ENCODE peak calls at places on chromosomes 4 and X, in seven cellular contexts. D is tibial artery, F is astrocyte of the cerebellum, C is endodermal cell, W is type B pancreatic cell, V is EL, G is GM23338. U is an unnamed sample.

GRCh38 chr4:64776820-64777219 is 367.6 kb upstream of the TECRL start:
- DNase-seq in G (no peak), C (no peak), V (no peak), W (no peak), F (no peak), D (no peak), U (no peak)

GRCh38 chrX:2516612-2517011 is 15.8 kb upstream of the DHRSX start:
- DNase-seq in D (no peak), W (no peak), G (no peak), F (no peak), C (no peak), V (no peak), U (no peak)

GRCh38 chrX:131762802-131763234 is 218.9 kb downstream of the OR13H1 start:
- DNase-seq in V (peak; percentile 33), W (no peak), C (no peak), F (peak; percentile 68), G (peak; percentile 8), D (no peak), U (peak; percentile 60)

GRCh38 chrX:76796311-76796710 is 368.8 kb downstream of the MAGEE1 start:
- DNase-seq in G (peak; percentile 0), V (no peak), C (no peak), W (no peak), F (no peak), D (no peak), U (peak; percentile 0)

GRCh38 chrX:42714981-42715688 is 62.8 kb downstream of the PPP1R2C start:
- DNase-seq in D (peak; percentile 69), F (peak; percentile 26), G (peak; percentile 70), C (peak; percentile 91), V (no peak), W (no peak), U (no peak)

GRCh38 chr4:81806485-81806884 is 334.8 kb upstream of the RASGEF1B start:
- DNase-seq in G (no peak), C (no peak), D (no peak), F (no peak), W (no peak), V (no peak), U (no peak)

GRCh38 chr4:33340168-33340567 is 2620.0 kb downstream of the PCDH7 start:
- DNase-seq in F (no peak), V (no peak), G (no peak), D (no peak), W (no peak), C (no peak), U (no peak)

GRCh38 chr4:48226199-48226598 is 43.4 kb downstream of the TEC start:
- DNase-seq in G (no peak), D (no peak), V (no peak), W (no peak), F (no peak), C (no peak), U (no peak)

GRCh38 chr4:159238631-159239030 is 135.8 kb downstream of the RAPGEF2 start:
- DNase-seq in G (no peak), C (no peak), F (no peak), V (no peak), D (no peak), W (no peak), U (no peak)

GRCh38 chrX:101803451-101803850 is 128.4 kb downstream of the ZMAT1 start:
- DNase-seq in V (peak; percentile 4), D (no peak), F (peak; percentile 1), G (peak; percentile 9), C (peak; percentile 44), W (no peak), U (peak; percentile 47)

GRCh38 chr4:81257021-81257420 is 42.0 kb upstream of the PRKG2 start:
- DNase-seq in G (no peak), C (no peak), D (no peak), V (peak; percentile 45), F (peak; percentile 33), W (no peak), U (no peak)

GRCh38 chr4:119000400-119000799 is 111.7 kb downstream of the SYNPO2 start:
- DNase-seq in W (no peak), C (no peak), V (no peak), F (no peak), G (no peak), D (no peak), U (no peak)

GRCh38 chr4:88672987-88673386 is 24.6 kb downstream of the NAP1L5 start:
- DNase-seq in F (no peak), C (peak; percentile 82), W (no peak), D (no peak), V (peak; percentile 31), G (peak; percentile 79), U (peak; percentile 60)

U was measured in ELR.